ENCODE peak calls at places on chromosomes 6 and 20, in six cellular contexts. U, G, S, Q, B and D are unnamed samples.

GRCh38 chr6:31293343-31293742 is 21.5 kb upstream of the HLA-C start:
- DNase-seq in U (no peak), G (no peak), S (peak; percentile 67), Q (no peak), B (no peak), D (peak; percentile 32)

GRCh38 chr20:4406627-4407026 is 315.1 kb upstream of the PRND start:
- DNase-seq in U (no peak), G (peak; percentile 36), S (no peak), Q (no peak), B (no peak), D (no peak)

GRCh38 chr6:155717369-155717768 is 261.7 kb upstream of the NOX3 start:
- DNase-seq in U (no peak), G (no peak), S (no peak), Q (no peak), B (no peak), D (no peak)

GRCh38 chr6:84033523-84034451 is at the start of gene MRAP2:
- DNase-seq in U (no peak), G (peak; percentile 93), S (peak; percentile 78), Q (peak; percentile 7), B (no peak), D (no peak)

GRCh38 chr6:153309666-153310065 is 178.6 kb upstream of the RGS17 start:
- DNase-seq in U (no peak), G (no peak), S (peak; percentile 52), Q (no peak), B (no peak), D (no peak)

GRCh38 chr6:3433005-3433404 is 23.8 kb downstream of the SLC22A23 start:
- DNase-seq in U (no peak), G (no peak), S (no peak), Q (no peak), B (no peak), D (no peak)

GRCh38 chr20:42191140-42191860 is 573.1 kb upstream of the CHD6 start:
- DNase-seq in U (no peak), G (no peak), S (peak; percentile 26), Q (no peak), B (no peak), D (no peak)

GRCh38 chr20:59813126-59813947 is 120.1 kb downstream of the SYCP2 start:
- DNase-seq in U (peak; percentile 11), G (peak; percentile 56), S (no peak), Q (no peak), B (no peak), D (no peak)

DNA sequence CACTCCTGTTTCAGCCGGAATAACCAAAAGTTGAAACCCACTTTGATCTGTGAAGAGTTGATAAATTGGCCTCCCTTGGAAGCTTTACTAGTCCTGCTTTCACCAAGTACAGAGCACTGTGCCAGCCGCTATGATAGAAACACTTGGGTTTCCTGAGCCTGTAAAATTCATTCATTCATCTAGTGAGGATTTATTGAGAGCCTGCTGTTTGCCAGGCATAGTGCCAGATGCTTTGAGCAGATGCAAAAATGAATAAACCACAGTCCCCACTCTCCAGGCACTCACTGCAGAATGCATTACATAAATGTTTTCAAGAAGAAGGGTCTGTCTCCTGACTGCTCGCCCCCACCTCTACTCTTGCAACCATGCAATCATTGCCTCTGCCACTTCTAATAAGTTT is 25.3 kb upstream of the TMEM217 start:
- DNase-seq in U (no peak), G (no peak), S (no peak), Q (no peak), B (no peak), D (no peak)
- H3K27ac ChIP-seq in U (peak overlapping the region; percentile 80), G (no peak overlapping the region), S (no peak overlapping the region), Q (no peak overlapping the region), B (peak overlapping the region; percentile 14), D (no peak overlapping the region)

GRCh38 chr20:19944772-19945459 is 72.2 kb upstream of the NAA20 start:
- DNase-seq in U (no peak), G (peak; percentile 83), S (no peak), Q (no peak), B (no peak), D (no peak)
- H3K27ac ChIP-seq in U (no peak overlapping the region), G (peak overlapping the region; percentile 79), S (no peak overlapping the region), Q (no peak overlapping the region), B (peak overlapping the region; percentile 80), D (no peak overlapping the region)

DNA sequence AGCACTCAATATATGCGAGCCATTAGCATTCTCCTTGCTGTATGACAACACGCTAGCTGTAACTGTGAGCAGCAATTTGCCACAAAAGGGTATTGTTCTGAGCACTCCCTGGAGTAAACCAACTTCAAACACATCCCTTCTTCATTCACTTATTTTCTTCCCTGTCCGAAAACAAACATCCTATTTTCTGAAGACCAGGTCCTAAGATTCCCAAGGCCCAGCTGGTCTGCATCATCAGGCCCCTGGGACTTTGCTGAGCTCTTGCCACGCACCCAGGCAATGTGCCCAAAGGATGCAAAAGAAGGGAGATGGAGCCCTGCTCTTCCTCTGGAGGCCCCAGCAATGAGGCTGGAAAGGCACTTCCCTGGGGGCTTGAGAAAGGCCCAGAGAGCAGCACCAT is 118.1 kb downstream of the PREX1 start:
- DNase-seq in U (no peak), G (no peak), S (no peak), Q (no peak), B (no peak), D (no peak)
- H3K27ac ChIP-seq in U (no peak overlapping the region), G (no peak overlapping the region), S (no peak overlapping the region), Q (no peak overlapping the region), B (no peak overlapping the region), D (no peak overlapping the region)

DNA sequence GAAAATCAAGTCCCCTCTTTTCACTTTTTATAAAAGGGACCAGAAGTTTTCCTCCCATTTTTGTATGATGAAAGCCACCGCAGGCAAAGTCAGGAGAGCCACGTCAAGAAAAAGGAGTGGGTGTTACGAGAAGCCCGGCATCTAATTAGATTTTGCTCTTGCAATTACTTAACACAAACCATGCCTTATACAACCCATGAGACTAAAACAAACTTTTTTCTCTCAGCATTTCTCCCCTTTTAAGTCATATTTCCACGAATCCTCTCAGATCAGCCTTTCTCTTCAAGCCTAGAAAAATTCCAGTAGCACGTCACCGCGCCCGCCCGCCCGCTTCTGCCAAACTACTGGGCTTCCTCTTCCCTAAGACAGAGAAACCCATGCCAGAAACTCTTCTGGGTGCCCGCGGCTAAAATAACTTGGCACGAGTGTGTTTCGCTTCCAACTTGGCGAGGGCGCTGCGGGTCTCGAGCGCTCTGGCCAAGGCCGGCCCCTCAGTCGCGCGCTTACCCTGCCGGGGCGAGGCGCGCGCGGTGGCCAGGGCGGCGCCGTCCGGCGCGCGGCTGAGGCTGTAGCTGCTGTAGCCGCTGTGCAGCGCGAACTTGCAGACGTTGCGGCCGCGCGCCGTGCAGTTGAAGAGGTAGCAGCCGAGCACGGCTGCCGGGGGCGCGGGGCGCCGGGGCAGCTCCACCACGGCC is 1.1 kb downstream of the LRP11 start:
- DNase-seq in U (peak; percentile 89), G (peak; percentile 88), S (peak; percentile 83), Q (no peak), B (no peak), D (peak; percentile 38)
- H3K27ac ChIP-seq in U (peak overlapping the region; percentile 97), G (peak overlapping the region; percentile 93), S (no peak overlapping the region), Q (peak overlapping the region; percentile 96), B (peak overlapping the region; percentile 96), D (peak overlapping the region; percentile 87)

DNA sequence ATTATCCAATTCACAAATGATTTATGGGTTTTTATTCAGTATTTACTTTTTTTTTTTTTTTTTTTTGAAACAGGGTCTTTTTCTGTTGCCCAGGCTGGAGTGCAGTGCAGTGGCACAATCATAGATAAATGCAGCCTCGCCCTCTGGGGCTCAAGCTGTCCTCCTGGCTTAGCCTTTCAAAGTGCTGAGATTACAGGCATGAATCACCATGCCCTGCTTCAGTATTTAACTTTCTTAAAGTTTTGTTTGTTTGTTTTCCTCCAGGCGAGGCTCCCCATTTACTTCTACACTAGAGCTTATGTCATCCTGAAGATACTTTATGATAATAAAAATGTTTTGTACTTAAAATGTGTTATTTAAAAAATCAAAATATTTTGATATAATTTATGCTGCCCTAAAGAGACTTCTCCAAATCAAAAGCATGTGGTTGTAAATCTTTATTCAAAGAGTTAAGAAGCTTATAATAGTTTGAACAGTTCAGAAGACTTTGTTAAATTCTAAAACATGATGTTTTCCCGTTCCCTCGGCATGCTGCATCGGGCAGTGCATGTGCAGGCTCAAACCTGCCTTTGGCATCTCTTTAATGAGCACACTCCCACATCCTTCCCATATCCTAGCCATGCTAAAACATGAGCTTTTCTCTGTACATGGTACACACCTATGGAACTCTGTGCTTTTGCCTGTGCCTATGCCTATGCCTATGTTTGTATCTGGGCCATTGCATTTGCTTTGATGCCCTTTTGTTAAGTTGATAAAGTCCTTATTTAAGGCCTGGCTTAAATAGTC is 11.1 kb downstream of the SMPDL3A start:
- DNase-seq in U (no peak), G (no peak), S (no peak), Q (no peak), B (no peak), D (no peak)
- H3K27ac ChIP-seq in U (peak overlapping the region; percentile 80), G (no peak overlapping the region), S (no peak overlapping the region), Q (no peak overlapping the region), B (peak overlapping the region; percentile 37), D (no peak overlapping the region)

GRCh38 chr6:148885920-148886845 is 139.4 kb downstream of the UST start:
- DNase-seq in U (no peak), G (no peak), S (peak; percentile 81), Q (no peak), B (no peak), D (no peak)
- H3K27ac ChIP-seq in U (no peak overlapping the region), G (no peak overlapping the region), S (peak overlapping the region; percentile 96), Q (no peak overlapping the region), B (peak overlapping the region; percentile 43), D (no peak overlapping the region)

DNA sequence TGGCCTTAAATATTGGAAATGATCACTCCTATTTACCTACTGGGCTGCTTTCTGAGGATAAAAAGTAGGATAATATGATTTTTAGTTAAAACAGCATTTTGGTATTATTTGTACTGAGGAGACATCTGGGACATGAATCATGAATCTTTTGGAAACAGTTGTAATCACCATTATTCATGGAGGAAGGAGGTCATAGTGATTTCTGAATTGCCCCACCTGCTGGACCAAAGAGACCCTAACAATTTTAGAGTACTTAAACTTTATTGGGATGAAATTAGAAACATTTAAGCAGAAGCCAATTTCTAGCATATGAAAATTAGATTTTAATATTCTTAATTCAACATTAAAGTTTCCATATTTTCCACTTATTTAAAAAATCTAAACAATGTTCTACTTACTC is 108.4 kb upstream of the SIM1 start:
- DNase-seq in U (no peak), G (peak; percentile 54), S (peak; percentile 18), Q (peak; percentile 4), B (no peak), D (peak; percentile 15)
- H3K27ac ChIP-seq in U (no peak overlapping the region), G (no peak overlapping the region), S (no peak overlapping the region), Q (no peak overlapping the region), B (no peak overlapping the region), D (no peak overlapping the region)

GRCh38 chr6:124203812-124204167 is 400.1 kb downstream of the NKAIN2 start:
- DNase-seq in U (no peak), G (no peak), S (no peak), Q (no peak), B (no peak), D (no peak)
- H3K27ac ChIP-seq in U (no peak overlapping the region), G (no peak overlapping the region), S (no peak overlapping the region), Q (no peak overlapping the region), B (no peak overlapping the region), D (no peak overlapping the region)